ENCODE peak calls at places on chromosomes 2 and 18, in seven cellular contexts. A is neural crest cell; U is HFF-Myc; Q is body of pancreas; C is tibial artery; J is fibroblast of lung; I is CD8-positive, alpha-beta T cell. X is an unnamed sample.

GRCh38 chr2:145845207-145845894 is 1325.4 kb upstream of the ZEB2 start:
- DNase-seq in A (no peak), U (no peak), Q (no peak), C (no peak), J (no peak), I (no peak), X (no peak)

GRCh38 chr2:2834530-2835254 is 503.6 kb upstream of the MYT1L start:
- DNase-seq in A (no peak), U (no peak), Q (no peak), C (no peak), J (no peak), I (no peak), X (peak; percentile 41)

GRCh38 chr2:72883356-72883962 is 3.7 kb upstream of the SPR start:
- DNase-seq in A (peak; percentile 68), U (no peak), Q (no peak), C (no peak), J (peak; percentile 38), I (no peak), X (no peak)

GRCh38 chr18:47253101-47253654 is 1.7 kb upstream of the SKOR2 start:
- DNase-seq in A (no peak), U (no peak), Q (no peak), C (no peak), J (no peak), I (no peak), X (no peak)

GRCh38 chr2:240174496-240174895 is 34.0 kb upstream of the OTOS start:
- DNase-seq in A (no peak), U (no peak), Q (no peak), C (no peak), J (no peak), I (no peak), X (no peak)

GRCh38 chr18:46050268-46050667 is 21.8 kb downstream of the PSTPIP2 start:
- DNase-seq in A (no peak), U (no peak), Q (no peak), C (no peak), J (no peak), I (no peak), X (no peak)

GRCh38 chr2:127560201-127560928 is 24.9 kb downstream of the MYO7B start:
- DNase-seq in A (no peak), U (no peak), Q (no peak), C (no peak), J (peak; percentile 40), I (no peak), X (peak; percentile 65)

GRCh38 chr18:48455555-48456478 is 46.6 kb upstream of the ZBTB7C start:
- DNase-seq in A (no peak), U (no peak), Q (no peak), C (no peak), J (peak; percentile 99), I (no peak), X (no peak)

GRCh38 chr2:152406836-152407161 is 71.8 kb downstream of the FMNL2 start:
- DNase-seq in A (no peak), U (no peak), Q (no peak), C (no peak), J (no peak), I (no peak), X (no peak)

GRCh38 chr2:141464995-141465394 is 665.8 kb downstream of the LRP1B start:
- DNase-seq in A (no peak), U (no peak), Q (no peak), C (no peak), J (no peak), I (no peak), X (no peak)

GRCh38 chr2:157800838-157801495 is 75.2 kb downstream of the ACVR1 start:
- DNase-seq in A (no peak), U (no peak), Q (no peak), C (no peak), J (no peak), I (no peak), X (no peak)

GRCh38 chr2:162243305-162243693 is at the start of gene FAP:
- DNase-seq in A (no peak), U (peak; percentile 86), Q (no peak), C (peak; percentile 31), J (peak; percentile 93), I (no peak), X (no peak)

GRCh38 chr2:86393521-86394490 is 47.4 kb upstream of the KDM3A start:
- DNase-seq in A (no peak), U (no peak), Q (peak; percentile 40), C (no peak), J (peak; percentile 55), I (no peak), X (no peak)

GRCh38 chr18:49562481-49563129 is 748 bp downstream of the LIPG start:
- DNase-seq in A (no peak), U (no peak), Q (no peak), C (no peak), J (peak; percentile 45), I (no peak), X (no peak)

GRCh38 chr2:216539791-216540241 is 41.2 kb downstream of the RPL37A start:
- DNase-seq in A (no peak), U (peak; percentile 70), Q (peak; percentile 93), C (no peak), J (peak; percentile 20), I (no peak), X (no peak)

GRCh38 chr2:165070089-165070488 is 114.8 kb upstream of the SLC38A11 start:
- DNase-seq in A (peak; percentile 23), U (no peak), Q (no peak), C (no peak), J (peak; percentile 3), I (no peak), X (no peak)

GRCh38 chr2:226835420-226835795 is 446 bp upstream of the RHBDD1 start:
- DNase-seq in A (no peak), U (no peak), Q (peak; percentile 37), C (no peak), J (no peak), I (peak; percentile 8), X (no peak)

GRCh38 chr18:64991102-64991501 is 759.7 kb upstream of the CDH7 start:
- DNase-seq in A (no peak), U (no peak), Q (no peak), C (no peak), J (no peak), I (no peak), X (no peak)

GRCh38 chr2:238666543-238666942 is 181.3 kb upstream of the TWIST2 start:
- DNase-seq in A (no peak), U (no peak), Q (no peak), C (no peak), J (no peak), I (no peak), X (no peak)

GRCh38 chr2:86789687-86790133 is 1.0 kb downstream of the CD8A start:
- DNase-seq in A (no peak), U (no peak), Q (no peak), C (no peak), J (no peak), I (no peak), X (no peak)

GRCh38 chr18:10591891-10592290 is 66.1 kb downstream of the NAPG start:
- DNase-seq in A (no peak), U (no peak), Q (no peak), C (no peak), J (no peak), I (no peak), X (no peak)
- TF ChIP-seq CTCF in A (no peak), U (no peak), Q (no peak), C (no peak), J (no peak), I (no peak), X (no peak)

GRCh38 chr2:224039770-224040088 is 643 bp upstream of the SERPINE2 start:
- DNase-seq in A (no peak), U (no peak), Q (peak; percentile 13), C (no peak), J (no peak), I (no peak), X (no peak)
- TF ChIP-seq CTCF in A (no peak), U (no peak), Q (no peak), C (no peak), J (no peak), I (no peak), X (no peak)

DNA sequence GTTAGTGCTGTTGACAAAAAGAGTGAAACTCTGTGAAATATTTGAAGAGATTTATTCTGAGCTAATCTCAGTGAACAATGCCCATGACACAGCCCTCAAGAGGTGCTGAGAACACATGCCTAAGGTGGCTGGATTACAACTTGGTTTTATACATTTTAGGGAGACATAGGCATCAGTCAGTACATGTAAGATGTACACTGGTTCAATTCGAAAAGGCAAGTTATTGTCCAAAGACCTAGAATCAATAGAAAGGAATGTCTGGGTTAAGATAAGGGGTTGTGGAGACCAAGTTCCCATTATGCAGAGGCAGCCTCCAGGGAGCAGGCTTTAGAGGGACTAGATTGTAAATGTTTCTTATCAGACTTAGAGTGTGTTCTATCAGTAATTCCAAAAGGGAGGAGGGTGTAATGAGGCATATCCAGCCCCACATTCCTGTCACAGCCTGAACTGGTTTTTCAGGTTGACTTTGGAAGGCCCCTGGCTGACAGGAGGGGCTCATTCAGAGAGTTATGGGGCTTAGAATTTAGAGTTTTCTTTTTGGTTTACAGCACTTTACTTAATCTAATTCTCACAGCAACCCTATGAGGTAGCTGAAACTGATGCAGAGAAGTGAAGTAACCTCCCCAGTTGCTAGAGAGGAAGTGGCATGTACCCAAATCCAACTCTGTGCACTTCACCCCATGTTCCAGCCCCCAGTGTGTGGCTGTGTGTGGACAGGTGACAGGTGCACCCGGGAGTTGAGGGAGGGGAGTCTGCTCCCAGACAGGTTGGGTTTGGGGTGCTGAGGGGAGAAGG is 28.3 kb upstream of the ASAP2 start:
- DNase-seq in A (no peak), U (no peak), Q (peak; percentile 42), C (no peak), J (peak; percentile 56), I (no peak), X (no peak)
- TF ChIP-seq CTCF in A (no peak), U (no peak), Q (peak; percentile 27), C (no peak), J (no peak), I (no peak), X (no peak)

GRCh38 chr18:34493099-34493544 is 217.0 kb upstream of the DTNA start:
- DNase-seq in A (peak; percentile 37), U (peak; percentile 1), Q (peak; percentile 92), C (peak; percentile 77), J (peak; percentile 89), I (no peak), X (peak; percentile 90)
- TF ChIP-seq CTCF in A (no peak), U (no peak), Q (no peak), C (no peak), J (no peak), I (no peak), X (no peak)

GRCh38 chr2:121748202-121748601 is 7.2 kb upstream of the TSN start:
- DNase-seq in A (no peak), U (peak; percentile 19), Q (no peak), C (no peak), J (peak; percentile 24), I (no peak), X (no peak)
- TF ChIP-seq CTCF in A (peak; percentile 58), U (peak; percentile 41), Q (no peak), C (peak; percentile 9), J (peak; percentile 60), I (no peak), X (no peak)